ENCODE peak calls at places on chromosomes 12 and 14, in six cellular contexts. F is fibroblast of lung, D is HCT116, W is endothelial cell of umbilical vein, T is K562, B is GM23248. Z is an unnamed sample.
A peak's percentile ranks its signal among the peaks of the same experiment; 100 is the strongest.

GRCh38 chr14:101879212-101880015 is 85.0 kb upstream of the DYNC1H1 start:
- DNase-seq in F (no peak), D (no peak), W (no peak), T (no peak), B (no peak), Z (no peak)

GRCh38 chr14:64800000-64800399 is 79.7 kb downstream of the SPTB start:
- DNase-seq in F (peak; percentile 20), D (peak; percentile 36), W (peak; percentile 38), T (no peak), B (peak; percentile 72), Z (peak; percentile 69)

GRCh38 chr12:90398437-90398836 is 556.5 kb downstream of the CCER1 start:
- DNase-seq in F (no peak), D (no peak), W (no peak), T (no peak), B (no peak), Z (no peak)

GRCh38 chr14:93059917-93060545 is 55.7 kb downstream of the ITPK1 start:
- DNase-seq in F (no peak), D (no peak), W (no peak), T (no peak), B (no peak), Z (no peak)

GRCh38 chr14:101031186-101031585 is 127.7 kb upstream of the RTL1 start:
- DNase-seq in F (no peak), D (no peak), W (no peak), T (no peak), B (no peak), Z (no peak)

GRCh38 chr14:61524211-61524806 is 171.0 kb upstream of the HIF1A start:
- DNase-seq in F (peak; percentile 60), D (peak; percentile 71), W (peak; percentile 87), T (no peak), B (peak; percentile 87), Z (peak; percentile 95)

GRCh38 chr14:50601405-50601804 is 41.5 kb downstream of the ATL1 start:
- DNase-seq in F (no peak), D (no peak), W (no peak), T (no peak), B (peak; percentile 38), Z (peak; percentile 79)

GRCh38 chr12:52873832-52874572 is 25.2 kb upstream of the KRT78 start:
- DNase-seq in F (peak; percentile 88), D (peak; percentile 78), W (peak; percentile 79), T (peak; percentile 98), B (peak; percentile 99), Z (peak; percentile 95)

GRCh38 chr14:38001501-38001900 is 206.2 kb upstream of the SSTR1 start:
- DNase-seq in F (no peak), D (no peak), W (no peak), T (no peak), B (no peak), Z (no peak)

GRCh38 chr12:31518680-31519227 is 72.2 kb downstream of the DENND5B start:
- DNase-seq in F (peak; percentile 100), D (peak; percentile 85), W (peak; percentile 99), T (no peak), B (peak; percentile 99), Z (peak; percentile 95)

GRCh38 chr14:73234586-73235394 is 2.5 kb upstream of the PAPLN start:
- DNase-seq in F (no peak), D (no peak), W (no peak), T (no peak), B (no peak), Z (no peak)

GRCh38 chr12:98156697-98157096 is 358.7 kb upstream of the TMPO start:
- DNase-seq in F (no peak), D (no peak), W (no peak), T (no peak), B (no peak), Z (no peak)

GRCh38 chr12:114395755-114396152 is 10.2 kb downstream of the TBX5 start:
- DNase-seq in F (peak; percentile 81), D (no peak), W (no peak), T (no peak), B (peak; percentile 96), Z (no peak)
- TF ChIP-seq EZH2 in F (no peak), D (no peak), W (peak; percentile 68), T (no peak), B (no peak), Z (no peak)

GRCh38 chr14:91837076-91837475 is 30.3 kb downstream of the TC2N start:
- DNase-seq in F (no peak), D (no peak), W (no peak), T (no peak), B (no peak), Z (no peak)
- H3K27ac ChIP-seq in F (no peak overlapping the region), D (no peak overlapping the region), W (no peak overlapping the region), T (no peak overlapping the region), B (no peak overlapping the region), Z (no peak overlapping the region)

DNA sequence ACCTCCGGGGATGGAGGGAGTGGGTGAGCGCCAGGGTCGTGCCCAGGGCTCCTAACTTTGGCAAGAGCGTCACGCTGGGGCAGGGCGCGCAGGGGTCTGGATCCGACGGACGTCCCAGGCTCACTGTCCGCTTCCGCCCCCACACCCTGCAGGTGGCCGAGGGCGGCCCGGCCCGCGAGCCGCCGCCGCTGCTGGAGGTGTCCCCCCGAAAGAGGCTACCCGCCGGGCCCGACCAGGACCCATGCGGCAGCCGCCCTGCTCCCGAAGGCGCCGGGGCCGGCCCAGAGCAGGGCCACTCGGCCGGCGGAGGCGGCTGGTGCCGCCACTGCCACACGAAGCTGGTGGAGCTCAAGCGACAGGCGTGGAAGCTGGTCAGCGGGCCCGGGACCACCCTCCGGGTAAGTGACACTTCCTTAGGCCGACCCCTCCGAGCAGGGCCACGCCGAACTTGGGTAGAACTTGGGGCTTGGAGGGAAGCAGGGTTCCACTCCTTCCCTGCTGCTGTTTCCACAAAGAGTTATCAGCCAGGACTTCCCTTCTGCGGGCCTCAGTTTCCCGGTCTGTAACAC is 588 bp downstream of the KIF26A start:
- DNase-seq in F (no peak), D (no peak), W (no peak), T (no peak), B (no peak), Z (no peak)
- TF ChIP-seq EZH2 in F (peak; percentile 45), D (no peak), W (no peak), T (no peak), B (no peak), Z (peak; percentile 80)

GRCh38 chr12:132070298-132070697 is 73.8 kb downstream of the DDX51 start:
- DNase-seq in F (no peak), D (no peak), W (no peak), T (no peak), B (no peak), Z (no peak)

GRCh38 chr12:132069336-132069985 is 74.7 kb downstream of the DDX51 start:
- DNase-seq in F (no peak), D (no peak), W (no peak), T (no peak), B (no peak), Z (no peak)

GRCh38 chr12:132071837-132072384 is 72.2 kb downstream of the DDX51 start:
- DNase-seq in F (no peak), D (no peak), W (no peak), T (no peak), B (no peak), Z (no peak)

GRCh38 chr12:132068250-132068649 is 75.9 kb downstream of the DDX51 start:
- DNase-seq in F (no peak), D (no peak), W (no peak), T (no peak), B (no peak), Z (no peak)

DNA sequence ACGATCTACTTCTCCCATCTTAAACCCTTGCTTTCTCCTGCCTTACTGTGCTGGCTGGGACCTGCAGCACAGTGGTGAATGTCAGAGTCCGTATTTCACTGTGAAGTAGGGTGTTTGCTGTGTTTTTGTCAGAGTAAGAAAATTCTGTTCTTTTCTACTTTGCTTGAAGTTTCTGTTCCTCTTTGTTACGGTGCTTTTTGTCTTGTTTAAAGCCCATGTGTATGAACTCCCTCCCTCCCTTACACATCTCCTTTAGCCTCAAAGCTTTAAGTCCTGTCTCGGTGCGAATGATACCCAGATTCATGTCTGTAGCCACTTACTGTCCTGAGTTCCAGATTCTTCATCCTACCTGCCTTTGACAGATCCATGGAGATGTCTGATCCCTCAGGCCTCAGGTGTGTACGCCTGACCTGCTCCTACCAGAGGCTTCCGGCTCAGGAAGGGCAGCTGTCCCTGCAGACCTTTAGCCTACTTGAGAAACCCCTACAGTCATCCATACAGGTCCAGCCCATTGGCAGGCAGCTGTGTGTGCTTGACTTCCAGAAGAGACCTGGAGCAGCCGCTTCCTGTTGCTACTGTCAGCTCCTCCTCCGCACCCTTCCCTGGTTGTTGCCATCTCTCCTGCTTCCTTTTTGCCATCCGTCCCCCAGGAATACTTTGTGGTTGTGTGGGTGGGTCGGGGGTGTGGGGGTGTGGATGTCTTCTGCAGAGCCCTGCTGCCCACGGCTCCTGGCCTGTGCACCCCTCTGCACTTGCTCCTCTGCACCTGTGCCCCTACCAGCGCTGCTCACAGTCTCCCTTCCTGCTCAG is 72.9 kb downstream of the DDX51 start:
- DNase-seq in F (no peak), D (no peak), W (no peak), T (no peak), B (no peak), Z (no peak)
- H3K27ac ChIP-seq in F (no peak overlapping the region), D (no peak overlapping the region), W (no peak overlapping the region), T (no peak overlapping the region), B (no peak overlapping the region), Z (no peak overlapping the region)

GRCh38 chr12:104457746-104458644 is 1.2 kb downstream of the CHST11 start:
- DNase-seq in F (no peak), D (no peak), W (peak; percentile 25), T (peak; percentile 62), B (peak; percentile 59), Z (peak; percentile 30)
- TF ChIP-seq EZH2 in F (no peak), D (no peak), W (no peak), T (no peak), B (no peak), Z (no peak)

GRCh38 chr12:82695531-82695930 is 8.8 kb downstream of the TMTC2 start:
- DNase-seq in F (no peak), D (no peak), W (no peak), T (no peak), B (peak; percentile 4), Z (no peak)

GRCh38 chr12:82694970-82695369 is 8.3 kb downstream of the TMTC2 start:
- DNase-seq in F (peak; percentile 33), D (no peak), W (peak; percentile 21), T (no peak), B (peak; percentile 35), Z (peak; percentile 80)

GRCh38 chr12:82694276-82694675 is 7.6 kb downstream of the TMTC2 start:
- DNase-seq in F (no peak), D (no peak), W (no peak), T (no peak), B (no peak), Z (peak; percentile 73)

GRCh38 chr12:82696543-82696942 is 9.8 kb downstream of the TMTC2 start:
- DNase-seq in F (no peak), D (no peak), W (no peak), T (no peak), B (no peak), Z (no peak)

DNA sequence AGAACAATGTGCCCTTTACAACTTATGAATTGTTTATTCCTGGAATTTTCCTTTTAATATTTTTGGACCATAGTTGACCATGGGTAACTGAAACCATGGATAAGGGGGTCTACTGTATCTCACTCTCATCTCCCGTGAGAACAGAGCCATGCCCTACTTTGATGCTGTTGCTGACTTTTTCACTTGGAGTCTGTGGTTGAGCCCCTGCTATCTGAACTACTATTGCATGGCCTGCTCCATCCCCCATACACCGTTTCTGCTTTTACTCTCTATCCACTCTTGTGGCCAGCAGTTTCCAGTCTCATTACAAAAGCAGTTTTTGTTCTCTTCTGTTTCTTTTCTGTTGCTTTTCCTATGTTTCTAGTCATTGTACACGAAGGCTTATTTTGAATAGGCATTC is 12.3 kb downstream of the TMTC2 start:
- DNase-seq in F (no peak), D (no peak), W (no peak), T (no peak), B (no peak), Z (no peak)
- H3K27ac ChIP-seq in F (no peak overlapping the region), D (no peak overlapping the region), W (no peak overlapping the region), T (no peak overlapping the region), B (no peak overlapping the region), Z (no peak overlapping the region)

GRCh38 chr12:120463712-120464111 is 5.8 kb downstream of the SRSF9 start:
- DNase-seq in F (no peak), D (no peak), W (no peak), T (no peak), B (no peak), Z (no peak)
- TF ChIP-seq EZH2 in F (no peak), D (no peak), W (no peak), T (no peak), B (no peak), Z (no peak)

Z was measured in PC-3.